ENCODE peak calls at places on chromosomes 6 and 20, in six cellular contexts. E is GM12891; M is stimulated activated naive CD8-positive, alpha-beta T cell treated with anti-CD3 and anti-CD28 coated beads, Interleukin-15, amount 100 ng/mL, for 72 hours; B is posterior vena cava; H is GM04504; P is NCI-H748 treated with DMSO at 0.1 percent for 48 hours. C is an unnamed sample.

GRCh38 chr6:138406443-138406842 is 2.4 kb downstream of the HEBP2 start:
- DNase-seq in M (no peak), B (no peak), E (no peak), P (no peak), H (no peak), C (no peak)

GRCh38 chr6:140912686-140913085 is 1220.0 kb upstream of the GJE1 start:
- DNase-seq in H (no peak), B (no peak), M (no peak), P (peak), E (no peak), C (no peak)

GRCh38 chr20:20138301-20139064 is 86.2 kb downstream of the CFAP61 start:
- DNase-seq in H (no peak), B (no peak), P (no peak), E (no peak), M (no peak), C (no peak)

GRCh38 chr6:5172057-5172683 is 87.0 kb downstream of the PPP1R3G start:
- DNase-seq in H (no peak), E (no peak), M (no peak), B (no peak), P (no peak), C (no peak)

GRCh38 chr6:24865161-24865560 is 66.4 kb upstream of the ARMH2 start:
- DNase-seq in M (no peak), P (no peak), H (no peak), E (no peak), B (no peak), C (no peak)

GRCh38 chr20:18055261-18055660 is 2.5 kb downstream of the OVOL2 start:
- DNase-seq in H (no peak), M (no peak), E (no peak), B (no peak), P (peak), C (no peak)

GRCh38 chr6:155004017-155004416 is 8.9 kb downstream of the TIAM2 start:
- DNase-seq in M (no peak), H (no peak), B (no peak), E (no peak), P (no peak), C (no peak)

GRCh38 chr6:44171899-44172546 is 13.4 kb downstream of the CAPN11 start:
- DNase-seq in P (no peak), B (peak), H (no peak), E (no peak), M (peak), C (no peak)

GRCh38 chr20:24998631-24999445 is 6.3 kb upstream of the APMAP start:
- DNase-seq in B (peak), P (no peak), H (no peak), E (no peak), M (no peak), C (no peak)

GRCh38 chr6:140001005-140001404 is 626.6 kb upstream of the CITED2 start:
- DNase-seq in B (no peak), P (no peak), M (no peak), H (no peak), E (no peak), C (no peak)

GRCh38 chr20:11890331-11891080 is 27.2 kb upstream of the BTBD3 start:
- DNase-seq in H (peak), E (peak), P (peak), B (peak), M (peak), C (peak)

GRCh38 chr6:2919401-2919800 is 16.3 kb upstream of the SERPINB9 start:
- DNase-seq in B (no peak), H (no peak), M (no peak), E (no peak), P (no peak), C (no peak)

GRCh38 chr20:24908642-24909041 is 40.4 kb upstream of the CST7 start:
- DNase-seq in E (no peak), H (no peak), P (no peak), M (no peak), B (no peak), C (no peak)

GRCh38 chr6:17867880-17868279 is 119.6 kb downstream of the KIF13A start:
- DNase-seq in E (no peak), B (no peak), P (no peak), M (no peak), H (peak), C (no peak)

GRCh38 chr20:49426873-49427272 is 55.6 kb downstream of the KCNB1 start:
- DNase-seq in B (no peak), P (no peak), H (no peak), M (no peak), E (no peak), C (no peak)

GRCh38 chr6:16419636-16420331 is 181.4 kb downstream of the GMPR start:
- DNase-seq in B (no peak), E (no peak), H (no peak), M (no peak), P (no peak), C (no peak)

GRCh38 chr6:40582892-40583291 is 4.3 kb downstream of the LRFN2 start:
- DNase-seq in E (no peak), M (no peak), B (no peak), H (no peak), P (no peak), C (no peak)

GRCh38 chr6:7390218-7390878 is 740 bp downstream of the RIOK1 start:
- DNase-seq in B (no peak), M (no peak), H (no peak), P (no peak), E (no peak), C (no peak)

GRCh38 chr20:33046412-33046811 is 7.3 kb upstream of the BPIFB3 start:
- DNase-seq in B (no peak), H (no peak), M (no peak), P (no peak), E (no peak), C (no peak)

GRCh38 chr20:25314497-25315417 is 66.9 kb downstream of the PYGB start:
- DNase-seq in H (no peak), B (peak), E (no peak), P (no peak), M (no peak), C (no peak)

GRCh38 chr20:43844778-43845614 is 69.7 kb upstream of the TOX2 start:
- DNase-seq in P (no peak), H (peak), E (no peak), B (no peak), M (no peak), C (no peak)

GRCh38 chr20:41168281-41169183 is 31.2 kb downstream of the PLCG1 start:
- DNase-seq in B (peak), M (no peak), H (no peak), P (no peak), E (no peak), C (no peak)

GRCh38 chr6:37005827-37006514 is 516 bp downstream of the FGD2 start:
- DNase-seq in M (no peak), E (no peak), P (no peak), H (no peak), B (no peak), C (no peak)

GRCh38 chr20:24437322-24438090 is 31.9 kb upstream of the SYNDIG1 start:
- DNase-seq in P (no peak), M (no peak), E (no peak), B (no peak), H (no peak), C (no peak)

GRCh38 chr20:5364997-5365597 is 48.3 kb upstream of the PROKR2 start:
- DNase-seq in P (no peak), B (no peak), H (no peak), M (no peak), E (no peak), C (no peak)

GRCh38 chr20:45153756-45154155 is 20.9 kb upstream of the PI3 start:
- DNase-seq in P (no peak), M (no peak), E (no peak), B (no peak), H (no peak), C (no peak)

GRCh38 chr20:25738198-25738597 is 41.5 kb upstream of the ZNF337 start:
- DNase-seq in P (no peak), E (no peak), M (no peak), B (no peak), H (peak), C (no peak)

GRCh38 chr6:39540454-39540853 is 184.8 kb downstream of the KIF6 start:
- DNase-seq in H (no peak), M (no peak), B (no peak), E (no peak), P (no peak), C (no peak)

GRCh38 chr6:129370268-129370916 is 339.6 kb downstream of the ARHGAP18 start:
- DNase-seq in E (peak), B (no peak), H (peak), M (peak), P (peak), C (peak)

GRCh38 chr6:18551228-18551627 is 164.1 kb downstream of the RNF144B start:
- DNase-seq in M (no peak), E (no peak), H (peak), P (no peak), B (no peak), C (no peak)

GRCh38 chr6:5276596-5276995 is 15.3 kb downstream of the FARS2 start:
- DNase-seq in B (no peak), M (no peak), E (no peak), P (no peak), H (no peak), C (no peak)

GRCh38 chr6:70980800-70981199 is 23.9 kb upstream of the B3GAT2 start:
- DNase-seq in M (no peak), B (no peak), H (no peak), E (no peak), P (no peak), C (no peak)

GRCh38 chr20:487655-488054 is 25.3 kb upstream of the TBC1D20 start:
- DNase-seq in M (no peak), B (no peak), P (no peak), H (no peak), E (no peak), C (no peak)

GRCh38 chr6:138907167-138907566 is 80.9 kb downstream of the REPS1 start:
- DNase-seq in P (no peak), M (no peak), B (no peak), H (no peak), E (no peak), C (no peak)

GRCh38 chr20:6838181-6838826 is 70.8 kb downstream of the BMP2 start:
- DNase-seq in H (no peak), M (no peak), P (peak), E (no peak), B (no peak), C (no peak)

GRCh38 chr20:57664476-57664875 is 44.2 kb upstream of the ZBP1 start:
- DNase-seq in M (no peak), E (no peak), P (no peak), H (no peak), B (peak), C (no peak)

C was measured in NCI-H2227 treated with DMSO at 0.1 percent for 48 hours.